ENCODE peak calls at places on chromosome 6, in six cellular contexts. R is SIG-M5; A is activated CD8-positive, alpha-beta T cell treated with anti-CD3 and anti-CD28 coated beads for 36 hours; L is hypothalamus; G is activated CD4-positive, CD25-positive, alpha-beta regulatory T cell; Z is stimulated activated CD4-positive, alpha-beta T cell treated with anti-CD3 and anti-CD28 coated beads, Interleukin-4, amount 100 ng/mL, for 24 hours. Y is an unnamed sample.

GRCh38 chr6:81969814-81970213 is 217.3 kb upstream of the TENT5A start:
- DNase-seq in R (no peak), A (no peak), L (no peak), G (no peak), Z (no peak), Y (no peak)

GRCh38 chr6:156776470-156776840 is 723 bp upstream of the ARID1B start:
- DNase-seq in R (no peak), A (peak), L (no peak), G (no peak), Z (peak), Y (no peak)

GRCh38 chr6:82906951-82907350 is 158.7 kb downstream of the UBE3D start:
- DNase-seq in R (no peak), A (no peak), L (no peak), G (no peak), Z (no peak), Y (peak)

GRCh38 chr6:41098366-41098765 is 25.6 kb downstream of the NFYA start:
- DNase-seq in R (no peak), A (no peak), L (no peak), G (no peak), Z (no peak), Y (no peak)

GRCh38 chr6:162090734-162091133 is 636.8 kb downstream of the PRKN start:
- DNase-seq in R (no peak), A (no peak), L (no peak), G (no peak), Z (no peak), Y (no peak)

GRCh38 chr6:134774244-134774643 is 175.7 kb downstream of the ALDH8A1 start:
- DNase-seq in R (no peak), A (no peak), L (no peak), G (no peak), Z (no peak), Y (no peak)

GRCh38 chr6:107612762-107613415 is 123.0 kb downstream of the SOBP start:
- DNase-seq in R (no peak), A (no peak), L (no peak), G (no peak), Z (no peak), Y (no peak)

GRCh38 chr6:114194362-114195343 is 148.2 kb downstream of the HS3ST5 start:
- DNase-seq in R (no peak), A (no peak), L (no peak), G (no peak), Z (no peak), Y (no peak)

GRCh38 chr6:101921829-101922450 is 528.4 kb downstream of the GRIK2 start:
- DNase-seq in R (no peak), A (no peak), L (no peak), G (no peak), Z (no peak), Y (peak)

GRCh38 chr6:153167026-153167891 is 36.2 kb upstream of the RGS17 start:
- DNase-seq in R (no peak), A (no peak), L (no peak), G (no peak), Z (no peak), Y (no peak)

GRCh38 chr6:119012521-119012920 is 65.9 kb downstream of the FAM184A start:
- DNase-seq in R (no peak), A (no peak), L (no peak), G (no peak), Z (no peak), Y (no peak)

GRCh38 chr6:33061987-33062386 is 11.5 kb downstream of the HLA-DPA1 start:
- DNase-seq in R (peak), A (peak), L (no peak), G (no peak), Z (no peak), Y (no peak)

GRCh38 chr6:43129434-43130194 is 41.5 kb upstream of the SRF start:
- DNase-seq in R (no peak), A (peak), L (no peak), G (no peak), Z (no peak), Y (no peak)

Y was measured in SK-N-MC.